ENCODE peak calls at places on chromosomes 11 and 22, in eight cellular contexts. U is neural progenitor cell, Z is RWPE1, C is foreskin keratinocyte, X is substantia nigra, T is caudate nucleus, B is tibial nerve, W is right cardiac atrium. I is an unnamed sample.

GRCh38 chr11:72762641-72763304 is 10.6 kb upstream of the ARAP1 start:
- DNase-seq in Z (no peak), W (no peak), U (no peak), C (no peak), B (no peak), T (no peak), X (no peak), I (no peak)

GRCh38 chr11:73233704-73234402 is 15.8 kb downstream of the P2RY2 start:
- DNase-seq in B (no peak), X (no peak), Z (no peak), T (no peak), W (no peak), C (no peak), U (no peak), I (no peak)

GRCh38 chr11:78244546-78245315 is 56.0 kb downstream of the USP35 start:
- DNase-seq in U (no peak), T (no peak), W (no peak), X (no peak), Z (no peak), C (no peak), B (no peak), I (no peak)

GRCh38 chr11:87296627-87297026 is 258.9 kb downstream of the TMEM135 start:
- DNase-seq in C (no peak), U (no peak), Z (no peak), W (no peak), T (no peak), X (no peak), B (no peak), I (no peak)

GRCh38 chr11:34646431-34646830 is 25.5 kb downstream of the EHF start:
- DNase-seq in W (no peak), C (no peak), T (no peak), U (no peak), X (no peak), B (no peak), Z (no peak), I (no peak)

GRCh38 chr22:19705181-19705934 is 8.9 kb upstream of the SEPTIN5 start:
- DNase-seq in W (no peak), C (no peak), T (no peak), Z (no peak), B (no peak), X (no peak), U (peak), I (no peak)

GRCh38 chr22:39176067-39176621 is 23.7 kb upstream of the CBX7 start:
- DNase-seq in T (no peak), U (peak), W (peak), Z (peak), B (peak), C (no peak), X (no peak), I (no peak)

GRCh38 chr22:46107089-46107664 is 43.1 kb upstream of the PPARA start:
- DNase-seq in U (no peak), B (no peak), T (peak), Z (no peak), W (no peak), C (no peak), X (peak), I (no peak)

GRCh38 chr11:57131080-57131790 is 50.5 kb upstream of the LRRC55 start:
- DNase-seq in Z (no peak), C (no peak), W (peak), X (peak), U (peak), T (no peak), B (peak), I (no peak)

GRCh38 chr22:25404923-25405853 is 159.3 kb upstream of the GRK3 start:
- DNase-seq in X (peak), C (no peak), U (peak), T (peak), B (peak), W (peak), Z (peak), I (no peak)

GRCh38 chr11:15507592-15507991 is 392.9 kb downstream of the INSC start:
- DNase-seq in B (no peak), W (no peak), C (no peak), U (no peak), Z (no peak), X (no peak), T (no peak), I (peak)

GRCh38 chr11:47905358-47906059 is 57.4 kb upstream of the NUP160 start:
- DNase-seq in X (no peak), W (no peak), Z (peak), T (no peak), U (no peak), B (no peak), C (no peak), I (no peak)

GRCh38 chr11:119779195-119780071 is 50.4 kb upstream of the NECTIN1 start:
- DNase-seq in U (no peak), X (no peak), B (no peak), C (no peak), W (no peak), Z (no peak), T (no peak), I (no peak)

GRCh38 chr11:35160902-35161585 is 22.1 kb downstream of the CD44 start:
- DNase-seq in T (no peak), W (no peak), U (no peak), Z (no peak), C (no peak), X (no peak), B (no peak), I (no peak)

GRCh38 chr22:40324468-40325305 is 21.6 kb upstream of the ADSL start:
- DNase-seq in T (no peak), Z (no peak), C (no peak), W (no peak), U (no peak), B (no peak), X (no peak), I (no peak)

GRCh38 chr22:40322061-40322460 is 24.2 kb upstream of the ADSL start:
- DNase-seq in X (no peak), C (no peak), T (no peak), U (no peak), Z (no peak), W (no peak), B (no peak), I (no peak)

GRCh38 chr22:40323681-40324083 is 22.6 kb upstream of the ADSL start:
- DNase-seq in W (no peak), X (no peak), T (no peak), C (no peak), Z (no peak), U (no peak), B (no peak), I (no peak)

GRCh38 chr22:40320687-40321086 is 25.6 kb upstream of the ADSL start:
- DNase-seq in B (no peak), Z (no peak), T (no peak), C (no peak), W (no peak), X (no peak), U (no peak), I (no peak)

GRCh38 chr22:40322818-40323447 is 23.4 kb upstream of the ADSL start:
- DNase-seq in C (no peak), W (no peak), Z (no peak), T (no peak), X (no peak), B (no peak), U (no peak), I (no peak)
- H3K27ac ChIP-seq in C (no peak), W (no peak), Z (no peak), T (no peak), X (no peak), B (no peak), U (no peak), I (no peak)

GRCh38 chr11:130180896-130181294 is 21.3 kb downstream of the ST14 start:
- DNase-seq in B (no peak), X (no peak), C (no peak), U (no peak), Z (no peak), T (no peak), W (no peak), I (no peak)

GRCh38 chr11:130178992-130179391 is 19.4 kb downstream of the ST14 start:
- DNase-seq in Z (no peak), C (no peak), U (no peak), X (no peak), T (no peak), B (no peak), W (no peak), I (no peak)

GRCh38 chr11:130180491-130180890 is 20.9 kb downstream of the ST14 start:
- DNase-seq in Z (no peak), C (no peak), W (no peak), X (no peak), U (no peak), T (no peak), B (no peak), I (no peak)

GRCh38 chr11:130179396-130180306 is 20.1 kb downstream of the ST14 start:
- DNase-seq in T (no peak), C (no peak), X (no peak), W (no peak), Z (no peak), U (no peak), B (no peak), I (no peak)

GRCh38 chr11:130181295-130182272 is 22.0 kb downstream of the ST14 start:
- DNase-seq in X (no peak), U (no peak), C (no peak), W (no peak), Z (peak), T (no peak), B (no peak), I (peak)
- H3K27ac ChIP-seq in X (no peak), U (no peak), C (peak), W (peak), Z (peak), T (peak), B (peak), I (peak)

GRCh38 chr22:49373289-49373666 is 454.4 kb downstream of the BRD1 start:
- DNase-seq in W (no peak), U (no peak), B (no peak), X (no peak), C (no peak), Z (no peak), T (no peak), I (no peak)
- H3K27ac ChIP-seq in W (no peak), U (no peak), B (no peak), X (no peak), C (no peak), Z (no peak), T (no peak), I (no peak)

DNA sequence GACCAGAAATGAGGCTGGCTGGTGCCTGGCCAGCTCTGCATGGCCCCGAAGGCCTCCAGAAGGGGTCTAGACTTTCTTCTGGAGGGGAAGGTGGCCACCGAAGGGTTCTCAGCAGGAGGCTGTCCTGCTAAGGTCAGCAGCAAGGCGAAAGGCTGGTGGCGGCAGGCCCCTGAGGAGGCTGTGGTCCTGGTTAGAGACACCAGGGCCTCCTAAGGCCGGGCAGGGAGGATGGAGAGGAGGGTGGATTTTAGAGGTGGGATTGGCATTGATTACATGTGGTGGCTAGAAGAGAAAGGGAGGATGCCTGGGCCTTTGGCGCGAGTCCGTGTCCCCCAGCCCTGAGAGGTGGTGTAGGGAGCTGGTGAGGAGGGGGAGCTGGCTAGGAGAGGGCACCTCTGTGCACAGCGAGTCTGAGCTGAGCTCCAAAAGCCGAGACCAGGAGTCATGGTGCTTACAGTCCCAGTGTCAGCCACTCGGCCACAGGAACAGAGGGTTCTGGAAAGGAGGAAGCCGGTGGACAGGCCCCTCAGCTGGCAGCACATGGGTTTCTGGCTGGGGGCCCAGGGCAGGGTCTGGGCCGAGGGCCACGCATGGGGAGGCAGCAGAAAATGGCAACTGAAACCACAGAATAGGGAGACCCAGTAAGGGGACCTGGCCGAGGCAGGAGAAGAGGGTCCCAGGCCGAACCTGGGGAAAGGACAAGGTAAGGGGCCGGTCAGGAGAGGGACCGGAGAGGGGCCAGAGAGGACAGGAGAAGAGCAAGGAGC is 2.5 kb downstream of the FERMT3 start:
- DNase-seq in W (no peak), C (no peak), Z (no peak), U (peak), T (no peak), X (no peak), B (no peak), I (no peak)
- H3K27ac ChIP-seq in W (no peak), C (no peak), Z (peak), U (no peak), T (no peak), X (peak), B (peak), I (no peak)

GRCh38 chr22:37163096-37163489 is 13.4 kb upstream of the IL2RB start:
- DNase-seq in C (no peak), B (no peak), Z (no peak), T (no peak), W (no peak), U (no peak), X (no peak), I (no peak)
- H3K27ac ChIP-seq in C (no peak), B (peak), Z (no peak), T (no peak), W (no peak), U (no peak), X (no peak), I (no peak)

DNA sequence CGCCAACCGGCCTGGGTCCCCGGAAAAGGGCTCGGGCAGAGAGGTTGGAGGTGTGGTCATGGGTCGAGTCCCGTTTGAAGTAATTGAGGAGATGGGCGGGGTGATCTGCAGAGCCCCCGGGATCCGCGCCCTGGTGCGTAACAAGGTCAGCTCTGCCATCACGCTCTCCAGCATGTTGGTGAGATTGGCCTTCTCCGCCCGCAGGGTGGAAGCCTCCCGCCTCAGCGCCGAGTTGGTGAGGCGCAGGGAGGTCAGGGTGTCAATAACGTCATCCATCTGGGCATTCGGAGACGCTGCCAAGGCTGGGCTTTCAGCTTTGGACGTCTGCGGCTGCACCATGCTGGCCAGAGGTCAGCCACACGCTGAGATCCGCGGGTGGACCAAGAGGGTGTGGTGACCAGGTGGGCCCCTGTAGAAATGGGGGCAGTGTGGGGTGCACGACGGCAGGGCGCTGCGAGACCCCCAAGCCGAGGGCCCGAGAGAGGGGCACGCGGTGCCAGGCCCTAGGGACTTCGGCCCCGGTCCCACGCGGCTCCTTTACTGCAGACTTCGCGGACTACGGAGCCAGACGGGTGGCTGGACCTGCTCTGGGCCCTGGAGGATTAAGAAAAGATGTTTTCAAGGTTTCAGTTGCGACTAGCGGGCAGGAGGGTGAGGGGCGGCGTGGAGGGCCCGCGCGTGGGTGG is 672 bp downstream of the RTL6 start:
- DNase-seq in U (peak), W (peak), B (no peak), Z (peak), X (no peak), T (no peak), C (no peak), I (no peak)
- H3K27ac ChIP-seq in U (no peak), W (peak), B (peak), Z (peak), X (peak), T (peak), C (peak), I (no peak)

I was measured in epithelial cell of prostate.